ENCODE peak calls at places on chromosome 14, in six cellular contexts. B is CD8-positive, alpha-beta memory T cell; O is adrenal gland; W is activated naive CD8-positive, alpha-beta T cell treated with anti-CD3 and anti-CD28 coated beads, Interleukin-2, amount 50 U/mL, for 16 hours; A is ELF-1; N is neural progenitor cell. V is an unnamed sample.

GRCh38 chr14:104751539-104752337 is 1.2 kb upstream of the SIVA1 start:
- DNase-seq in A (no peak), N (no peak), O (no peak), B (no peak), W (no peak), V (no peak)

GRCh38 chr14:49463146-49463545 is 123.0 kb downstream of the RPS29 start:
- DNase-seq in B (no peak), W (no peak), N (no peak), A (no peak), O (no peak), V (no peak)

GRCh38 chr14:104882325-104882973 is 17.4 kb downstream of the CEP170B start:
- DNase-seq in B (no peak), N (peak; percentile 67), O (peak; percentile 14), W (no peak), A (peak; percentile 80), V (no peak)

GRCh38 chr14:101028971-101029667 is 125.6 kb upstream of the RTL1 start:
- DNase-seq in B (no peak), W (no peak), N (no peak), A (no peak), O (no peak), V (no peak)

GRCh38 chr14:72904840-72905561 is 11.1 kb upstream of the DPF3 start:
- DNase-seq in B (peak; percentile 44), W (peak; percentile 32), A (peak; percentile 74), N (peak; percentile 75), O (peak; percentile 63), V (peak; percentile 45)

GRCh38 chr14:102419716-102420115 is 57.0 kb downstream of the TECPR2 start:
- DNase-seq in O (no peak), A (no peak), B (no peak), W (no peak), N (no peak), V (no peak)

GRCh38 chr14:34275038-34275437 is 187.0 kb downstream of the SPTSSA start:
- DNase-seq in W (no peak), A (no peak), B (no peak), O (no peak), N (no peak), V (no peak)

GRCh38 chr14:23385840-23386657 is 9.2 kb downstream of the CMTM5 start:
- DNase-seq in W (no peak), B (no peak), A (peak; percentile 21), N (no peak), O (no peak), V (no peak)

GRCh38 chr14:105485720-105486332 is 860 bp upstream of the CRIP1 start:
- DNase-seq in A (peak; percentile 84), B (peak; percentile 50), O (no peak), N (peak; percentile 81), W (no peak), V (no peak)

GRCh38 chr14:35534130-35534883 is at the start of gene INSM2:
- DNase-seq in B (peak; percentile 11), W (no peak), N (peak; percentile 25), A (peak; percentile 4), O (no peak), V (peak; percentile 7)

GRCh38 chr14:37420622-37421021 is 174.4 kb downstream of the FOXA1 start:
- DNase-seq in O (no peak), A (no peak), W (no peak), N (no peak), B (no peak), V (no peak)

GRCh38 chr14:83842536-83842935 is 1687.4 kb upstream of the FLRT2 start:
- DNase-seq in A (no peak), N (no peak), B (no peak), W (no peak), O (no peak), V (no peak)

GRCh38 chr14:90880282-90880681 is 64.1 kb upstream of the TTC7B start:
- DNase-seq in W (no peak), A (no peak), N (no peak), O (no peak), B (no peak), V (no peak)

GRCh38 chr14:46840971-46841729 is 189.6 kb upstream of the RPL10L start:
- DNase-seq in B (no peak), O (no peak), A (no peak), N (no peak), W (no peak), V (no peak)

GRCh38 chr14:99391671-99392070 is 89.0 kb downstream of the SETD3 start:
- DNase-seq in B (no peak), W (no peak), A (no peak), O (no peak), N (no peak), V (no peak)

GRCh38 chr14:69093551-69094421 is 59.1 kb downstream of the DCAF5 start:
- DNase-seq in B (no peak), N (peak; percentile 39), W (no peak), A (peak; percentile 90), O (no peak), V (no peak)

GRCh38 chr14:45990252-45990651 is 661.3 kb downstream of the RPL10L start:
- DNase-seq in O (no peak), N (no peak), B (no peak), W (no peak), A (no peak), V (no peak)

GRCh38 chr14:28412076-28412475 is 354.5 kb upstream of the FOXG1 start:
- DNase-seq in B (no peak), N (no peak), A (no peak), O (no peak), W (no peak), V (no peak)

GRCh38 chr14:69059658-69060648 is 80.9 kb upstream of the ACTN1 start:
- DNase-seq in W (no peak), A (peak; percentile 54), O (peak; percentile 77), B (no peak), N (no peak), V (no peak)

GRCh38 chr14:59687663-59688062 is 111.1 kb upstream of the CCDC175 start:
- DNase-seq in A (no peak), N (no peak), B (no peak), W (no peak), O (no peak), V (no peak)

GRCh38 chr14:21860172-21860571 is 186.6 kb upstream of the OR4E1 start:
- DNase-seq in W (no peak), N (peak; percentile 56), B (no peak), A (peak; percentile 27), O (no peak), V (no peak)

GRCh38 chr14:76768201-76768656 is 7.0 kb downstream of the VASH1 start:
- DNase-seq in N (peak; percentile 20), A (no peak), O (no peak), B (peak; percentile 52), W (no peak), V (peak; percentile 28)

GRCh38 chr14:20998674-20999366 is at the start of gene SLC39A2:
- DNase-seq in A (peak; percentile 87), W (no peak), B (no peak), O (no peak), N (peak; percentile 59), V (no peak)

GRCh38 chr14:103428732-103429556 is 43.7 kb downstream of the MARK3 start:
- DNase-seq in A (no peak), B (no peak), N (no peak), W (no peak), O (no peak), V (no peak)

GRCh38 chr14:58942516-58942915 is 246.0 kb upstream of the DAAM1 start:
- DNase-seq in W (no peak), A (no peak), O (no peak), B (no peak), N (no peak), V (no peak)

V was measured in stimulated activated CD4-positive, alpha-beta T cell treated with anti-CD3 and anti-CD28 coated beads, TNF-alpha, amount 100 ng/mL, for 24 hours.